ENCODE peak calls at places on chromosomes 12 and 14, in ten cellular contexts. One of them, this sample, is unnamed.

GRCh38 chr12:3336606-3337311 is 154.2 kb upstream of the PRMT8 start:
- DNase-seq in BE2C: no peak
- DNase-seq in cardiac muscle cell: no peak
- DNase-seq in transverse colon: no peak
- DNase-seq in esophagus squamous epithelium: no peak
- DNase-seq in Caco-2: no peak
- DNase-seq in osteoblast: no peak
- DNase-seq in heart right ventricle: peak; percentile 82
- DNase-seq in IMR-90: no peak
- DNase-seq in CD8-positive, alpha-beta T cell: no peak
- DNase-seq in this sample: no peak

GRCh38 chr12:14771651-14772137 is 31.6 kb downstream of the WBP11 start:
- DNase-seq in esophagus squamous epithelium: no peak
- DNase-seq in osteoblast: peak; percentile 32
- DNase-seq in BE2C: no peak
- DNase-seq in IMR-90: no peak
- DNase-seq in CD8-positive, alpha-beta T cell: peak; percentile 34
- DNase-seq in transverse colon: no peak
- DNase-seq in cardiac muscle cell: no peak
- DNase-seq in heart right ventricle: no peak
- DNase-seq in Caco-2: no peak
- DNase-seq in this sample: no peak

GRCh38 chr12:124663206-124663605 is 95.8 kb upstream of the NCOR2 start:
- DNase-seq in heart right ventricle: no peak
- DNase-seq in cardiac muscle cell: no peak
- DNase-seq in osteoblast: no peak
- DNase-seq in Caco-2: no peak
- DNase-seq in transverse colon: no peak
- DNase-seq in esophagus squamous epithelium: no peak
- DNase-seq in BE2C: no peak
- DNase-seq in IMR-90: no peak
- DNase-seq in CD8-positive, alpha-beta T cell: no peak
- DNase-seq in this sample: no peak

GRCh38 chr14:106556665-106557289 is 1030.4 kb downstream of the TMEM121 start:
- DNase-seq in transverse colon: peak; percentile 73
- DNase-seq in IMR-90: no peak
- DNase-seq in osteoblast: no peak
- DNase-seq in heart right ventricle: no peak
- DNase-seq in esophagus squamous epithelium: no peak
- DNase-seq in cardiac muscle cell: no peak
- DNase-seq in BE2C: peak; percentile 79
- DNase-seq in Caco-2: peak; percentile 72
- DNase-seq in CD8-positive, alpha-beta T cell: peak; percentile 65
- DNase-seq in this sample: no peak

GRCh38 chr12:127035011-127035879 is 1231.7 kb upstream of the TMEM132C start:
- DNase-seq in CD8-positive, alpha-beta T cell: no peak
- DNase-seq in esophagus squamous epithelium: no peak
- DNase-seq in transverse colon: no peak
- DNase-seq in heart right ventricle: no peak
- DNase-seq in IMR-90: no peak
- DNase-seq in BE2C: no peak
- DNase-seq in Caco-2: no peak
- DNase-seq in osteoblast: no peak
- DNase-seq in cardiac muscle cell: no peak
- DNase-seq in this sample: no peak

GRCh38 chr14:64764641-64765520 is 60.7 kb downstream of the PLEKHG3 start:
- DNase-seq in IMR-90: peak; percentile 74
- DNase-seq in esophagus squamous epithelium: no peak
- DNase-seq in Caco-2: peak; percentile 76
- DNase-seq in CD8-positive, alpha-beta T cell: peak; percentile 49
- DNase-seq in transverse colon: peak; percentile 79
- DNase-seq in heart right ventricle: peak; percentile 70
- DNase-seq in cardiac muscle cell: peak; percentile 82
- DNase-seq in osteoblast: peak; percentile 97
- DNase-seq in BE2C: peak; percentile 93
- DNase-seq in this sample: peak; percentile 69

GRCh38 chr12:124883263-124883876 is 19.7 kb upstream of the SCARB1 start:
- DNase-seq in heart right ventricle: no peak
- DNase-seq in IMR-90: peak; percentile 24
- DNase-seq in CD8-positive, alpha-beta T cell: no peak
- DNase-seq in transverse colon: no peak
- DNase-seq in cardiac muscle cell: no peak
- DNase-seq in osteoblast: no peak
- DNase-seq in esophagus squamous epithelium: no peak
- DNase-seq in BE2C: no peak
- DNase-seq in Caco-2: no peak
- DNase-seq in this sample: no peak

GRCh38 chr14:57865450-57866198 is at the start of gene SLC35F4:
- DNase-seq in esophagus squamous epithelium: no peak
- DNase-seq in Caco-2: no peak
- DNase-seq in osteoblast: peak; percentile 86
- DNase-seq in CD8-positive, alpha-beta T cell: no peak
- DNase-seq in IMR-90: no peak
- DNase-seq in heart right ventricle: no peak
- DNase-seq in transverse colon: no peak
- DNase-seq in BE2C: peak; percentile 8
- DNase-seq in cardiac muscle cell: peak; percentile 88
- DNase-seq in this sample: no peak

GRCh38 chr12:20220339-20220738 is 148.0 kb upstream of the PDE3A start:
- DNase-seq in cardiac muscle cell: no peak
- DNase-seq in IMR-90: peak; percentile 34
- DNase-seq in BE2C: peak; percentile 46
- DNase-seq in esophagus squamous epithelium: no peak
- DNase-seq in heart right ventricle: no peak
- DNase-seq in CD8-positive, alpha-beta T cell: no peak
- DNase-seq in osteoblast: peak; percentile 37
- DNase-seq in transverse colon: no peak
- DNase-seq in Caco-2: peak; percentile 46
- DNase-seq in this sample: no peak

GRCh38 chr12:8508912-8509841 is 4.1 kb upstream of the CLEC4D start:
- DNase-seq in esophagus squamous epithelium: no peak
- DNase-seq in Caco-2: no peak
- DNase-seq in CD8-positive, alpha-beta T cell: no peak
- DNase-seq in heart right ventricle: no peak
- DNase-seq in transverse colon: no peak
- DNase-seq in BE2C: no peak
- DNase-seq in IMR-90: no peak
- DNase-seq in osteoblast: no peak
- DNase-seq in cardiac muscle cell: peak; percentile 6
- DNase-seq in this sample: no peak

GRCh38 chr12:15846887-15847286 is 35.3 kb upstream of the STRAP start:
- DNase-seq in CD8-positive, alpha-beta T cell: no peak
- DNase-seq in esophagus squamous epithelium: no peak
- DNase-seq in IMR-90: peak; percentile 69
- DNase-seq in Caco-2: no peak
- DNase-seq in cardiac muscle cell: no peak
- DNase-seq in osteoblast: no peak
- DNase-seq in BE2C: no peak
- DNase-seq in transverse colon: no peak
- DNase-seq in heart right ventricle: peak; percentile 48
- DNase-seq in this sample: no peak

GRCh38 chr14:42222924-42223471 is 616.3 kb downstream of the LRFN5 start:
- DNase-seq in CD8-positive, alpha-beta T cell: no peak
- DNase-seq in transverse colon: peak; percentile 8
- DNase-seq in esophagus squamous epithelium: no peak
- DNase-seq in IMR-90: peak; percentile 83
- DNase-seq in cardiac muscle cell: peak; percentile 14
- DNase-seq in osteoblast: peak; percentile 1
- DNase-seq in BE2C: no peak
- DNase-seq in heart right ventricle: peak; percentile 9
- DNase-seq in Caco-2: no peak
- DNase-seq in this sample: no peak

GRCh38 chr12:91718326-91718725 is 427.3 kb downstream of the BTG1 start:
- DNase-seq in IMR-90: no peak
- DNase-seq in osteoblast: no peak
- DNase-seq in BE2C: no peak
- DNase-seq in CD8-positive, alpha-beta T cell: no peak
- DNase-seq in transverse colon: no peak
- DNase-seq in heart right ventricle: no peak
- DNase-seq in esophagus squamous epithelium: no peak
- DNase-seq in Caco-2: no peak
- DNase-seq in cardiac muscle cell: no peak
- DNase-seq in this sample: no peak

GRCh38 chr12:91722072-91722471 is 423.6 kb downstream of the BTG1 start:
- DNase-seq in Caco-2: no peak
- DNase-seq in heart right ventricle: no peak
- DNase-seq in cardiac muscle cell: no peak
- DNase-seq in CD8-positive, alpha-beta T cell: no peak
- DNase-seq in esophagus squamous epithelium: no peak
- DNase-seq in IMR-90: no peak
- DNase-seq in osteoblast: no peak
- DNase-seq in transverse colon: no peak
- DNase-seq in BE2C: no peak
- DNase-seq in this sample: no peak

DNA sequence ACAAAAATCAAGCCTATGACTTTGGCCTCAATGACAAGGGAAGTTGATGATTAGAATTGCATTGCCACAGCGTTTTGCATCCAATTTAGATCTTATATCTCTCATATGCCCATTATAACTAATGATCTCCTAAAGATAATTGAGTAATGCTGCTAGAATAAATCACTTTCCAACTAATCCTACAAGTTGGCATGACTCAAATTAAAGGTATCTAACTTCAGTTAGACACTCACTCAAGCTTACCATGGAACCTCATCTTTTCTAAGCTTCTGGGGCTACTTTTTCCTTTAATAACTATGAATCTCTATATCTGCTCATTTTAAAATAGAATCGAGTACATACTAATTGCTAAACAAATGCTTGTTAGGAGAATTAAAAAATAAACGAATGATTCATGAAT is 427.8 kb downstream of the BTG1 start:
- DNase-seq in BE2C: no peak
- DNase-seq in osteoblast: no peak
- DNase-seq in CD8-positive, alpha-beta T cell: no peak
- DNase-seq in transverse colon: no peak
- DNase-seq in IMR-90: no peak
- DNase-seq in heart right ventricle: no peak
- DNase-seq in Caco-2: no peak
- DNase-seq in esophagus squamous epithelium: no peak
- DNase-seq in cardiac muscle cell: no peak
- DNase-seq in this sample: no peak
- H3K4me1 ChIP-seq in BE2C: peaks cover 11% of the 10 kb centered on the region
- H3K4me1 ChIP-seq in osteoblast: no peaks in the 10 kb centered on the region
- H3K4me1 ChIP-seq in CD8-positive, alpha-beta T cell: no peaks in the 10 kb centered on the region
- H3K4me1 ChIP-seq in transverse colon: no peaks in the 10 kb centered on the region
- H3K4me1 ChIP-seq in IMR-90: no peaks in the 10 kb centered on the region
- H3K4me1 ChIP-seq in heart right ventricle: no peaks in the 10 kb centered on the region
- H3K4me1 ChIP-seq in Caco-2: no peaks in the 10 kb centered on the region
- H3K4me1 ChIP-seq in esophagus squamous epithelium: no peaks in the 10 kb centered on the region
- H3K4me1 ChIP-seq in cardiac muscle cell: no peaks in the 10 kb centered on the region
- H3K4me1 ChIP-seq in this sample: no peaks in the 10 kb centered on the region

DNA sequence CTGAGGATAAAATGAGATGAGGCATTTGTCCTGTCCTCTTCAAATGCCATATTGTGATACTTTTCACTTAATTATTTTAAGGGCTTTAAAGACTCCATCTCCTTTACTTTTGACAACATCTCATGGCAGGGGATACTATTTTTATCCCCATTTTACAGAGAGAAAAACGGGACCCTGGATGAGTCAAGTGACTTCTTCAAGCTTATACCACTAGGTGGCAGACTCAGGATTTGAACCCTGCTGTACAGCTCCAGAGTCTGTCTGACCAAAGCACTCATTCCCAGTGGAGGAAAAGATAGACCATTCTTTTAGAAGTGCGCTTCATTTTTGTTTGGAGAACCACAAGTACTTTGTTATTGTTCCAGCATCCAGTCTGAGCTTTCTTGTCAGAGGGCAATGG is 1.7 kb upstream of the SMOC1 start:
- DNase-seq in osteoblast: peak; percentile 92
- DNase-seq in Caco-2: no peak
- DNase-seq in CD8-positive, alpha-beta T cell: no peak
- DNase-seq in transverse colon: no peak
- DNase-seq in cardiac muscle cell: peak; percentile 60
- DNase-seq in esophagus squamous epithelium: no peak
- DNase-seq in BE2C: no peak
- DNase-seq in heart right ventricle: no peak
- DNase-seq in IMR-90: peak; percentile 74
- DNase-seq in this sample: no peak
- TF ChIP-seq CTCF in osteoblast: peak; percentile 54
- TF ChIP-seq CTCF in Caco-2: peak; percentile 33
- TF ChIP-seq CTCF in CD8-positive, alpha-beta T cell: no peak
- TF ChIP-seq CTCF in transverse colon: peak; percentile 38
- TF ChIP-seq CTCF in cardiac muscle cell: peak; percentile 53
- TF ChIP-seq CTCF in esophagus squamous epithelium: no peak
- TF ChIP-seq CTCF in BE2C: peak; percentile 42
- TF ChIP-seq CTCF in heart right ventricle: no peak
- TF ChIP-seq CTCF in IMR-90: peak; percentile 56
- TF ChIP-seq CTCF in this sample: peak; percentile 49

GRCh38 chr12:79884401-79885006 is 50.4 kb downstream of the PPP1R12A start:
- DNase-seq in cardiac muscle cell: no peak
- DNase-seq in BE2C: no peak
- DNase-seq in Caco-2: no peak
- DNase-seq in CD8-positive, alpha-beta T cell: no peak
- DNase-seq in osteoblast: no peak
- DNase-seq in esophagus squamous epithelium: no peak
- DNase-seq in IMR-90: no peak
- DNase-seq in heart right ventricle: no peak
- DNase-seq in transverse colon: no peak
- DNase-seq in this sample: no peak
- H3K4me1 ChIP-seq in cardiac muscle cell: peaks cover 14% of the 10 kb centered on the region
- H3K4me1 ChIP-seq in BE2C: no peaks in the 10 kb centered on the region
- H3K4me1 ChIP-seq in Caco-2: no peaks in the 10 kb centered on the region
- H3K4me1 ChIP-seq in CD8-positive, alpha-beta T cell: peaks cover 26% of the 10 kb centered on the region
- H3K4me1 ChIP-seq in osteoblast: peaks cover 47% of the 10 kb centered on the region
- H3K4me1 ChIP-seq in esophagus squamous epithelium: peaks cover 15% of the 10 kb centered on the region
- H3K4me1 ChIP-seq in IMR-90: peaks cover 2% of the 10 kb centered on the region
- H3K4me1 ChIP-seq in heart right ventricle: peaks cover 39% of the 10 kb centered on the region
- H3K4me1 ChIP-seq in transverse colon: peaks cover 19% of the 10 kb centered on the region
- H3K4me1 ChIP-seq in this sample: peaks cover 98% of the 10 kb centered on the region

DNA sequence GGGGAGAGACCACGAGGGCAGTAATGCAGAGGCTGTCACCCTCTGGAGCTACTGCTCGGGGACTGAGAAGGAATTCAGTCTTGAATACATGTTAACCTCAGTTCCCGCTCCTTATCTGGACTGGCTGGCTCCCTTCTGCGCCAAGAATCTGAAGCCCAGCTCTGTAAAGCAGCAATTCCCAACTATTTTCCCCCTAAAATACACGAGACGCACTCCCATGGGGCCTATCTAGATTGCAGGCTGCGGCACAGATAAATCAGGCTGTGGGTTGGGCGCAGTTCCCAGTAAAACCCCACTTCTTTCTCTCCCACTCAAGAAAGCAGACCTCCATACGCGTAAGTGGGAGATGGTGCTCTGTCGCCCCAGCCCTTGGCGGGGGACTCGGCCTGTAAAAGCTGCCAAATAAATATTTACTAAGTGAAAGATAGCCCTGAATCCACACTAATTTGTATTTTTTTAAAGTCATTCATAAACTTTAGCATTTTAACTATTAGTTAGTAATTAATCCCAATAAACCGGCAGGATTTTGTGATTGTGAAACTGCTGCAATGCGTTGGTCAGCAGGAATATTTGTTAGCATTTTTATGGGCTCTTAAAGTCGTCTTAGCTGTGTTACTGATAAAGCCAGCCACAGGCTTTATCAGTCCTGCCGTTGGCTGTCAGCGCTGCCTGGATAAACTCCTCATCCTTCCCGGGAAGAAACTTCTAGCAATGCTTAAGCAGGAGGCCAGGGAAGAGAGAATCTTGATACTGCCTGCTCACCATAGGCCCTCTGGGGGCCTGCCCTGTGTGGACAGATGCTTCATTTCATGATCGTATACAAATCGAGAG is 17.8 kb downstream of the FBXL14 start:
- DNase-seq in cardiac muscle cell: peak; percentile 85
- DNase-seq in transverse colon: no peak
- DNase-seq in Caco-2: no peak
- DNase-seq in heart right ventricle: peak; percentile 55
- DNase-seq in esophagus squamous epithelium: no peak
- DNase-seq in CD8-positive, alpha-beta T cell: no peak
- DNase-seq in IMR-90: peak; percentile 85
- DNase-seq in BE2C: peak; percentile 28
- DNase-seq in osteoblast: peak; percentile 92
- DNase-seq in this sample: no peak
- TF ChIP-seq CTCF in cardiac muscle cell: peak; percentile 13
- TF ChIP-seq CTCF in transverse colon: no peak
- TF ChIP-seq CTCF in Caco-2: no peak
- TF ChIP-seq CTCF in heart right ventricle: no peak
- TF ChIP-seq CTCF in esophagus squamous epithelium: no peak
- TF ChIP-seq CTCF in CD8-positive, alpha-beta T cell: no peak
- TF ChIP-seq CTCF in IMR-90: no peak
- TF ChIP-seq CTCF in BE2C: no peak
- TF ChIP-seq CTCF in osteoblast: no peak
- TF ChIP-seq CTCF in this sample: no peak